ENCODE peak calls at places on chromosomes 5 and 9, in ten cellular contexts. T is MCF 10A; Z is CD8-positive, alpha-beta T cell; B is CD4-positive, alpha-beta T cell; Y is cardiac fibroblast; V is WERI-Rb-1; W is Peyer's patch; G is pancreas; R is psoas muscle; I is fibroblast of the aortic adventitia. C is an unnamed sample.

GRCh38 chr5:136054133-136054996 is 25.6 kb downstream of the TGFBI start:
- DNase-seq in T (no peak), Z (no peak), B (no peak), Y (peak; percentile 49), V (no peak), W (no peak), G (no peak), R (no peak), I (peak; percentile 73), C (no peak)

GRCh38 chr5:10828241-10828640 is 67.2 kb upstream of the DAP start:
- DNase-seq in T (no peak), Z (no peak), B (no peak), Y (no peak), V (no peak), W (no peak), G (no peak), R (no peak), I (peak; percentile 60), C (no peak)

GRCh38 chr5:139141841-139142240 is 56.3 kb downstream of the SIL1 start:
- DNase-seq in T (peak; percentile 71), Z (no peak), B (no peak), Y (peak; percentile 87), V (no peak), W (no peak), G (peak; percentile 87), R (no peak), I (peak; percentile 92), C (no peak)

GRCh38 chr9:6632516-6633328 is 12.8 kb downstream of the GLDC start:
- DNase-seq in T (peak; percentile 8), Z (no peak), B (no peak), Y (no peak), V (peak; percentile 39), W (peak; percentile 76), G (no peak), R (no peak), I (no peak), C (peak; percentile 57)

GRCh38 chr9:83999141-83999918 is 18.7 kb downstream of the RMI1 start:
- DNase-seq in T (no peak), Z (no peak), B (no peak), Y (no peak), V (no peak), W (no peak), G (no peak), R (no peak), I (peak; percentile 36), C (no peak)

GRCh38 chr5:10563132-10563939 is 534 bp upstream of the ANKRD33B start:
- DNase-seq in T (peak; percentile 58), Z (peak; percentile 40), B (no peak), Y (peak; percentile 38), V (peak; percentile 89), W (peak; percentile 54), G (peak; percentile 32), R (peak; percentile 70), I (peak; percentile 44), C (no peak)

GRCh38 chr9:22595805-22596204 is 149.2 kb downstream of the DMRTA1 start:
- DNase-seq in T (no peak), Z (no peak), B (no peak), Y (no peak), V (no peak), W (no peak), G (no peak), R (no peak), I (no peak), C (no peak)

GRCh38 chr9:109449036-109449798 is 48.9 kb downstream of the PTPN3 start:
- DNase-seq in T (peak; percentile 80), Z (no peak), B (no peak), Y (no peak), V (no peak), W (no peak), G (no peak), R (no peak), I (no peak), C (no peak)

GRCh38 chr9:128683340-128684064 is 5.5 kb upstream of the SET start:
- DNase-seq in T (peak; percentile 93), Z (no peak), B (no peak), Y (peak; percentile 80), V (peak; percentile 86), W (peak; percentile 78), G (peak; percentile 65), R (no peak), I (peak; percentile 56), C (peak; percentile 47)

GRCh38 chr9:121026260-121026691 is 23.8 kb downstream of the C5 start:
- DNase-seq in T (no peak), Z (no peak), B (no peak), Y (peak; percentile 50), V (no peak), W (no peak), G (no peak), R (no peak), I (no peak), C (no peak)

GRCh38 chr5:93107828-93108520 is 473.0 kb downstream of the NR2F1-AS1 start:
- DNase-seq in T (no peak), Z (no peak), B (no peak), Y (no peak), V (no peak), W (no peak), G (no peak), R (no peak), I (no peak), C (no peak)

GRCh38 chr5:112434650-112435049 is 15.6 kb upstream of the EPB41L4A start:
- DNase-seq in T (peak; percentile 25), Z (no peak), B (no peak), Y (peak; percentile 4), V (no peak), W (no peak), G (no peak), R (peak; percentile 46), I (no peak), C (no peak)

GRCh38 chr5:37814699-37815098 is 25.1 kb downstream of the GDNF start:
- DNase-seq in T (peak; percentile 67), Z (no peak), B (no peak), Y (no peak), V (no peak), W (no peak), G (no peak), R (no peak), I (no peak), C (no peak)

GRCh38 chr5:160061770-160062169 is 52.8 kb downstream of the TTC1 start:
- DNase-seq in T (no peak), Z (no peak), B (no peak), Y (no peak), V (no peak), W (no peak), G (no peak), R (no peak), I (no peak), C (no peak)

GRCh38 chr5:15623794-15624193 is 123.8 kb downstream of the FBXL7 start:
- DNase-seq in T (no peak), Z (no peak), B (no peak), Y (no peak), V (no peak), W (no peak), G (no peak), R (no peak), I (no peak), C (no peak)

DNA sequence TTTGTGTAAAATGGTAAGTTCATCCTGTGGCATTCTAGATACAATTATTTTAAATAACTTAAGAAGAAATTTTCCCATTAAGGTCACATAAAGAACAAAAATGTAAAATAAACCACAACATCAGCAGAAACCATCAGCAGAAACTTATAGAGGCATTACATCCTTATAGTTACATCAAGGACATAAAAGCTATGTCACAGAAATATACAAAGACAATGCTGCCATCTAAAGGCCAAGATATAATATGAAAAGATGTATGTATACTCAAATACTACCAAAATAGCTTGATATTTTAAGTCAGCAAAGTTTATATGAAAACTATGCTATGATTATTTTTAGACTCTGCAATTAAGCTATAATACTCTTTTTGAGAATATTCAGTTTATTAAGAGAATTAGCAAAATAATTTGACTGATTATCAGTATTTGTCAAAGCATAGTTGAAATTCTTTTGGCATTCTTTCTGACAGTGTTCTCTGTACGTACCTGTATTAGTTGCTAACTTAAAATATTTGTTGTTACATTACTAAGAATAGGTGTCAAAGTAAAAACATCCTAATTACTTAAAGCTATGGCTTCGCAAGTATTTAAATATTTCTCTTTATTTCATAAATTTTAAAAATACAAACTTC is 36.2 kb downstream of the FBXL17 start:
- DNase-seq in T (peak; percentile 59), Z (no peak), B (no peak), Y (peak; percentile 74), V (no peak), W (no peak), G (no peak), R (no peak), I (peak; percentile 69), C (no peak)
- TF ChIP-seq CTCF in T (peak; percentile 38), Z (peak; percentile 72), B (peak; percentile 74), Y (peak; percentile 17), V (no peak), W (peak; percentile 57), G (peak; percentile 18), R (peak; percentile 49), I (peak; percentile 29), C (peak; percentile 43)

GRCh38 chr9:96651626-96652025 is 3.5 kb downstream of the PRXL2C start:
- DNase-seq in T (peak; percentile 41), Z (no peak), B (no peak), Y (peak; percentile 50), V (no peak), W (no peak), G (no peak), R (no peak), I (peak; percentile 49), C (no peak)
- TF ChIP-seq CTCF in T (peak; percentile 38), Z (peak; percentile 56), B (peak; percentile 60), Y (peak; percentile 58), V (peak; percentile 27), W (peak; percentile 54), G (no peak), R (no peak), I (peak; percentile 64), C (peak; percentile 26)

DNA sequence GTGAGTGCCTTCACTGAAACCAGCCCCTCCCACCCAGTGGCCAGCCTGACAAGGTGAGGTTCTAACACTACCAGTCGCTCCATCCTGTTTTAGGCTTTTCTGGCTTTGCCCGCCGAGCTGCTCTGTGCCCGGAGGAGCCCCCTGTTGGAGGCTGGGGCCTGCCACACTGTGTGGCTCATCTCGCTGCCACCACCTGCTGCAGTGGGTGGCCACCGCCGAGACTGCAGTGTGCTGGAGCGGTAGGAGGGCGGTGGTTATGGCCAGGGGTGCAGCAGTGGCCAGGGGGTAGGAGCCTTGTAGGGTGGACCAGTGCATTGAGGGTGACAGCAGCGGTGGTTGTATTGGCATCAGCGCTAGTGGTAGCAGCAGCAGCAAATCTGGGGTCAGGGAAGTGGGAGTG is 74.7 kb upstream of the PCAT7 start:
- DNase-seq in T (no peak), Z (no peak), B (no peak), Y (no peak), V (no peak), W (no peak), G (no peak), R (no peak), I (no peak), C (no peak)
- TF ChIP-seq CTCF in T (no peak), Z (no peak), B (no peak), Y (no peak), V (no peak), W (no peak), G (no peak), R (no peak), I (no peak), C (no peak)

DNA sequence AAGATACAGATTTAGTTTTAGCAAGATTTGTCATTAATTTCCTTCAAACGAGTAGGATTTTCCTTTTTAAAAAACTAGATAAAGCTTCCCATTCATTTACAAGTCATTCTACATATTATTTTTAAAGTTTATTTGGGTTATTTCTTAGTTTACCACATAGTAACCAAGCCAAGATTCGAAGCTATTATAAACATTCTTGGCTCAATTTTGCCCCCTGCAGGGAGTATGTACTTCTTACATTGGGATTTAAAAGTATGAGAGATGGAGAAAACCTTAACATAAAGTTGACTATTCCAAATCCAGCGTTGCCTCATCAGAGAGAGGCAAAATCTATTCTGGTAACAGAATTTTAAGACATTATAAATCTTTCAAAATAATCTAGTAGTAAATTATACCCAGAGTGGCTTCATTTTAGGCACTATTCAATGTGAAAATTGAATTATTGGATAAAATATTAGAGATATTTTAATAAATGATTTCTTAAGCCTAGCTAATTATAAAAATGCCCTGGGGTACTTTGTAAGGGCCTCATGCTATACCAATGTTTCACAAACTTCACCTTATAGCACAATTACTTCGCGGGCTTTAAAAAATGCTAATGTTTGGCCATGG is 39.1 kb downstream of the FBN2 start:
- DNase-seq in T (peak; percentile 77), Z (no peak), B (no peak), Y (peak; percentile 88), V (peak; percentile 11), W (no peak), G (no peak), R (no peak), I (peak; percentile 85), C (no peak)
- TF ChIP-seq CTCF in T (peak; percentile 46), Z (no peak), B (no peak), Y (peak; percentile 43), V (no peak), W (peak; percentile 41), G (peak; percentile 23), R (peak; percentile 62), I (peak; percentile 48), C (peak; percentile 21)